ENCODE peak calls at places on chromosome X, in ten cellular contexts. H, F, N, D, P, C, A, R, I and Q are unnamed samples.

GRCh38 chrX:17323397-17323796 is 51.6 kb upstream of the NHS start:
- DNase-seq in H (no peak), F (no peak), N (no peak), D (no peak), P (no peak), C (no peak), A (no peak), R (no peak), I (no peak), Q (no peak)

GRCh38 chrX:16930392-16930791 is 16.1 kb upstream of the REPS2 start:
- DNase-seq in H (peak), F (no peak), N (no peak), D (no peak), P (no peak), C (no peak), A (no peak), R (no peak), I (no peak), Q (no peak)

GRCh38 chrX:112867570-112867969 is 26.9 kb upstream of the AMOT start:
- DNase-seq in H (no peak), F (no peak), N (no peak), D (no peak), P (no peak), C (no peak), A (no peak), R (no peak), I (no peak), Q (no peak)

GRCh38 chrX:55026143-55026542 is 4.6 kb downstream of the ALAS2 start:
- DNase-seq in H (peak), F (no peak), N (no peak), D (no peak), P (no peak), C (no peak), A (peak), R (peak), I (no peak), Q (no peak)

GRCh38 chrX:112147206-112147605 is 64.6 kb upstream of the TRPC5 start:
- DNase-seq in H (no peak), F (no peak), N (no peak), D (no peak), P (no peak), C (peak), A (peak), R (peak), I (no peak), Q (no peak)

GRCh38 chrX:56248492-56248891 is 16.3 kb downstream of the KLF8 start:
- DNase-seq in H (peak), F (peak), N (peak), D (no peak), P (peak), C (peak), A (peak), R (peak), I (peak), Q (no peak)

GRCh38 chrX:55014897-55015299 is 14.7 kb downstream of the APEX2 start:
- DNase-seq in H (no peak), F (no peak), N (no peak), D (no peak), P (no peak), C (no peak), A (no peak), R (no peak), I (no peak), Q (no peak)

GRCh38 chrX:44705817-44706551 is 137.8 kb upstream of the DUSP21 start:
- DNase-seq in H (no peak), F (no peak), N (no peak), D (no peak), P (no peak), C (no peak), A (peak), R (no peak), I (no peak), Q (no peak)

GRCh38 chrX:56563231-56564116 is at the start of gene UBQLN2:
- DNase-seq in H (peak), F (peak), N (peak), D (peak), P (peak), C (peak), A (peak), R (peak), I (peak), Q (peak)

GRCh38 chrX:105424729-105425128 is 204.2 kb upstream of the TEX13A start:
- DNase-seq in H (no peak), F (no peak), N (no peak), D (no peak), P (no peak), C (no peak), A (no peak), R (no peak), I (no peak), Q (no peak)

GRCh38 chrX:139202742-139203410 is 327.7 kb upstream of the F9 start:
- DNase-seq in H (no peak), F (no peak), N (no peak), D (no peak), P (no peak), C (no peak), A (no peak), R (no peak), I (no peak), Q (no peak)

GRCh38 chrX:75968293-75968692 is 183.2 kb upstream of the MAGEE2 start:
- DNase-seq in H (no peak), F (no peak), N (no peak), D (no peak), P (no peak), C (no peak), A (no peak), R (no peak), I (no peak), Q (no peak)

GRCh38 chrX:77200663-77201062 is 246.5 kb upstream of the FGF16 start:
- DNase-seq in H (no peak), F (no peak), N (no peak), D (no peak), P (no peak), C (no peak), A (no peak), R (no peak), I (no peak), Q (no peak)

GRCh38 chrX:11968470-11968869 is 169.8 kb upstream of the FRMPD4 start:
- DNase-seq in H (no peak), F (no peak), N (no peak), D (no peak), P (no peak), C (no peak), A (peak), R (peak), I (no peak), Q (no peak)

GRCh38 chrX:135168533-135168932 is 2.7 kb downstream of the CT55 start:
- DNase-seq in H (no peak), F (no peak), N (no peak), D (no peak), P (no peak), C (no peak), A (no peak), R (no peak), I (no peak), Q (no peak)

GRCh38 chrX:155679715-155680114 is 67.0 kb upstream of the TMLHE start:
- DNase-seq in H (no peak), F (no peak), N (no peak), D (no peak), P (no peak), C (no peak), A (no peak), R (no peak), I (no peak), Q (no peak)

GRCh38 chrX:35665311-35665710 is 132.8 kb upstream of the MAGEB16 start:
- DNase-seq in H (no peak), F (no peak), N (no peak), D (no peak), P (no peak), C (no peak), A (no peak), R (no peak), I (no peak), Q (no peak)

GRCh38 chrX:43267652-43268051 is 388.4 kb upstream of the MAOA start:
- DNase-seq in H (no peak), F (no peak), N (no peak), D (no peak), P (no peak), C (no peak), A (no peak), R (no peak), I (no peak), Q (no peak)

GRCh38 chrX:118221733-118222132 is 105.1 kb upstream of the KLHL13 start:
- DNase-seq in H (no peak), F (no peak), N (no peak), D (no peak), P (no peak), C (no peak), A (no peak), R (no peak), I (no peak), Q (no peak)

GRCh38 chrX:6989858-6990257 is 157.7 kb upstream of the STS start:
- DNase-seq in H (no peak), F (no peak), N (no peak), D (no peak), P (no peak), C (no peak), A (no peak), R (no peak), I (no peak), Q (no peak)

GRCh38 chrX:56784666-56785065 is 55.6 kb downstream of the NBDY start:
- DNase-seq in H (no peak), F (no peak), N (no peak), D (no peak), P (no peak), C (no peak), A (no peak), R (no peak), I (peak), Q (no peak)

GRCh38 chrX:642436-643210 is 12.0 kb downstream of the SHOX start:
- DNase-seq in H (no peak), F (no peak), N (no peak), D (no peak), P (no peak), C (no peak), A (no peak), R (no peak), I (no peak), Q (no peak)

GRCh38 chrX:154040307-154040756 is 20.6 kb upstream of the IRAK1 start:
- DNase-seq in H (peak), F (no peak), N (peak), D (no peak), P (no peak), C (no peak), A (peak), R (peak), I (no peak), Q (no peak)

GRCh38 chrX:23694606-23695005 is 27.3 kb downstream of the PRDX4 start:
- DNase-seq in H (peak), F (peak), N (peak), D (no peak), P (peak), C (peak), A (peak), R (peak), I (no peak), Q (no peak)

GRCh38 chrX:103157511-103158316 is 57.2 kb upstream of the BEX4 start:
- DNase-seq in H (peak), F (peak), N (peak), D (no peak), P (no peak), C (peak), A (peak), R (peak), I (no peak), Q (no peak)

GRCh38 chrX:33252306-33252825 is 41.0 kb upstream of the DMD start:
- DNase-seq in H (peak), F (no peak), N (peak), D (no peak), P (no peak), C (no peak), A (no peak), R (peak), I (no peak), Q (no peak)

GRCh38 chrX:150842198-150842553 is 56.3 kb downstream of the CD99L2 start:
- DNase-seq in H (no peak), F (no peak), N (no peak), D (no peak), P (no peak), C (no peak), A (no peak), R (no peak), I (no peak), Q (no peak)

GRCh38 chrX:119895843-119896326 is at the start of gene AKAP14:
- DNase-seq in H (no peak), F (no peak), N (no peak), D (no peak), P (no peak), C (no peak), A (no peak), R (peak), I (no peak), Q (no peak)

GRCh38 chrX:117743469-117744251 is 372.9 kb downstream of the KLHL13 start:
- DNase-seq in H (no peak), F (no peak), N (no peak), D (no peak), P (no peak), C (no peak), A (no peak), R (peak), I (no peak), Q (no peak)

GRCh38 chrX:22533898-22534297 is 261.2 kb downstream of the CBLL2 start:
- DNase-seq in H (peak), F (no peak), N (no peak), D (no peak), P (no peak), C (no peak), A (no peak), R (no peak), I (no peak), Q (no peak)

GRCh38 chrX:34884693-34885277 is 57.8 kb upstream of the FAM47B start:
- DNase-seq in H (peak), F (no peak), N (peak), D (no peak), P (no peak), C (no peak), A (peak), R (peak), I (no peak), Q (no peak)

GRCh38 chrX:37697169-37697760 is 11.7 kb downstream of the XK start:
- DNase-seq in H (no peak), F (no peak), N (peak), D (no peak), P (no peak), C (no peak), A (no peak), R (no peak), I (no peak), Q (no peak)

GRCh38 chrX:16462912-16463311 is 187.0 kb upstream of the S100G start:
- DNase-seq in H (peak), F (no peak), N (peak), D (no peak), P (no peak), C (no peak), A (peak), R (peak), I (no peak), Q (no peak)

GRCh38 chrX:14832151-14832550 is 40.7 kb downstream of the FANCB start:
- DNase-seq in H (peak), F (no peak), N (peak), D (no peak), P (no peak), C (no peak), A (peak), R (peak), I (no peak), Q (no peak)

GRCh38 chrX:31420711-31421151 is 348.9 kb upstream of the FTHL17 start:
- DNase-seq in H (peak), F (no peak), N (no peak), D (no peak), P (no peak), C (peak), A (peak), R (peak), I (no peak), Q (no peak)

GRCh38 chrX:80807606-80808159 is 2.0 kb downstream of the BRWD3 start:
- DNase-seq in H (no peak), F (no peak), N (no peak), D (no peak), P (no peak), C (no peak), A (no peak), R (no peak), I (no peak), Q (no peak)

GRCh38 chrX:30665471-30665870 is 12.2 kb downstream of the GK start:
- DNase-seq in H (no peak), F (no peak), N (no peak), D (no peak), P (no peak), C (no peak), A (peak), R (peak), I (no peak), Q (no peak)

DNA sequence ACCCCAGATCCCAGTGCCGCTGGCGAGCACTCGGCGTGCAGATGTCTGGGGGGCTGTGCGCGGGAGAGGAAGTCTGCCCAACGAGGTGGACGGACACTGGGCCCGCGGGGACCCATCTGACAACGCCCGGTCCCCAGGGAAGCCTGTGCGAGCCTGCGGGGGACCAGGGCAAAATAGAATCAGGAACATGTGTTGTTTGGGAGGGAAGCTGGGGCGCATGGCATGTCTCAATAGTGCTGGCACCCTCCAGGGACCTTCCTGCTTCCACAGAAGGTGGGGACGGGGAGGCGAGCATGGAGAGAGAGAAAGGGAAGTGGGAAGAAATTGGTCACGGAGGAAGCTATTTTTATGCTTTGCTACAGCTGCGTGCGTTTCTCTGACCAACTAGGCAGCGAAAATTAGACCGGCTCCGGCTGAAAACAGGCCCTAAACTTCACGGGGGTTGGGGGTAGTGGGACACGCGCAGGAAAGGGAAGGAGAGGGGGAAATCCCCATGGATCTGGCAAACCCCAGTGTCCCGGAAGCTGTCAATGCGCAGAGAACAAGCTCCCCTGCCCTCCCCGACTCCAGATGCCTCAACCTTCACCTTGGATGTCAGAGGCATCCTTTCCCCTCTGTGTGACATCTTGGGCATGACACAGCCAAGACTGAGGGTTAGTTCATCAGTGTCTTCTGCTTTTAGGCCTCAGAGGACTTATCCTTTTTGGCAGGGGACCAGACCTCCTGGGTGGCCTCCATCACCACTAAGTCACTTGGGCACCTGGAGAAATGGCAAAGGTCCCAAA is 169.8 kb upstream of the BCOR start:
- DNase-seq in H (no peak), F (peak), N (no peak), D (no peak), P (no peak), C (no peak), A (no peak), R (no peak), I (peak), Q (no peak)
- TF ChIP-seq CTCF in H (no peak), F (no peak), N (no peak), D (no peak), P (no peak), C (no peak), A (no peak), R (no peak), I (no peak), Q (no peak)

GRCh38 chrX:149825424-149825823 is 43.7 kb downstream of the MAGEA9 start:
- DNase-seq in H (no peak), F (no peak), N (peak), D (no peak), P (no peak), C (peak), A (no peak), R (no peak), I (no peak), Q (no peak)
- TF ChIP-seq CTCF in H (peak), F (peak), N (peak), D (peak), P (peak), C (peak), A (peak), R (peak), I (peak), Q (no peak)

GRCh38 chrX:18674417-18674787 is 2.5 kb upstream of the RS1 start:
- DNase-seq in H (no peak), F (peak), N (no peak), D (peak), P (peak), C (peak), A (no peak), R (no peak), I (peak), Q (no peak)

GRCh38 chrX:18677140-18677834 is 5.4 kb upstream of the RS1 start:
- DNase-seq in H (no peak), F (no peak), N (no peak), D (no peak), P (no peak), C (no peak), A (no peak), R (no peak), I (no peak), Q (no peak)

GRCh38 chrX:18674788-18675735 is 3.2 kb upstream of the RS1 start:
- DNase-seq in H (peak), F (peak), N (peak), D (peak), P (peak), C (peak), A (peak), R (peak), I (peak), Q (peak)

GRCh38 chrX:18676050-18676449 is 4.1 kb upstream of the RS1 start:
- DNase-seq in H (no peak), F (no peak), N (no peak), D (no peak), P (no peak), C (no peak), A (no peak), R (no peak), I (no peak), Q (no peak)

GRCh38 chrX:18676470-18676869 is 4.6 kb upstream of the RS1 start:
- DNase-seq in H (no peak), F (no peak), N (no peak), D (no peak), P (no peak), C (peak), A (no peak), R (peak), I (no peak), Q (no peak)
- TF ChIP-seq CTCF in H (peak), F (no peak), N (peak), D (no peak), P (peak), C (peak), A (peak), R (peak), I (no peak), Q (no peak)

GRCh38 chrX:13645464-13646153 is 7.3 kb upstream of the TCEANC start:
- DNase-seq in H (no peak), F (no peak), N (no peak), D (no peak), P (no peak), C (no peak), A (no peak), R (no peak), I (no peak), Q (no peak)

GRCh38 chrX:13647709-13648212 is 5.2 kb upstream of the TCEANC start:
- DNase-seq in H (peak), F (no peak), N (peak), D (peak), P (peak), C (no peak), A (no peak), R (peak), I (peak), Q (peak)

GRCh38 chrX:13649823-13650222 is 3.1 kb upstream of the TCEANC start:
- DNase-seq in H (peak), F (no peak), N (peak), D (no peak), P (no peak), C (no peak), A (peak), R (peak), I (no peak), Q (no peak)

GRCh38 chrX:13650318-13650717 is 2.6 kb upstream of the TCEANC start:
- DNase-seq in H (no peak), F (no peak), N (no peak), D (no peak), P (no peak), C (no peak), A (no peak), R (no peak), I (no peak), Q (no peak)

GRCh38 chrX:13646154-13646549 is 6.8 kb upstream of the TCEANC start:
- DNase-seq in H (peak), F (peak), N (peak), D (no peak), P (no peak), C (peak), A (peak), R (peak), I (peak), Q (no peak)
- TF ChIP-seq CTCF in H (peak), F (peak), N (peak), D (peak), P (peak), C (peak), A (peak), R (peak), I (peak), Q (peak)

GRCh38 chrX:27251369-27251768 is 211.8 kb downstream of the PPP4R3C start:
- DNase-seq in H (no peak), F (no peak), N (no peak), D (no peak), P (no peak), C (no peak), A (no peak), R (no peak), I (no peak), Q (no peak)
- TF ChIP-seq CTCF in H (no peak), F (no peak), N (no peak), D (no peak), P (no peak), C (no peak), A (no peak), R (no peak), I (no peak), Q (no peak)